ENCODE peak calls at places on chromosome 16, in nine cellular contexts. N is RWPE1; S is ovary; W is M059J; E is uterus; X is germinal center; G is choroid plexus epithelial cell; H is hypothalamus; R is stimulated activated naive CD8-positive, alpha-beta T cell treated with anti-CD3 and anti-CD28 coated beads, Interleukin-15, Interleukin-2, amounts not matched to agents 100 U/mL and 50 U/mL, for 24 hours. P is an unnamed sample.

GRCh38 chr16:56964243-56965148 is 2.7 kb downstream of the CETP start:
- DNase-seq in R (peak; percentile 99), E (peak; percentile 66), W (peak; percentile 89), G (peak; percentile 91), N (no peak), H (peak; percentile 57), X (peak; percentile 89), S (peak; percentile 65), P (peak; percentile 94)

GRCh38 chr16:87322833-87323726 is 5.9 kb upstream of the C16orf95 start:
- DNase-seq in H (no peak), S (no peak), E (peak; percentile 10), G (no peak), N (no peak), W (no peak), R (no peak), X (no peak), P (no peak)

GRCh38 chr16:84913315-84913714 is 93.5 kb downstream of the CRISPLD2 start:
- DNase-seq in E (peak; percentile 69), R (no peak), X (no peak), W (no peak), S (no peak), H (peak; percentile 28), N (no peak), G (no peak), P (peak; percentile 70)

GRCh38 chr16:75559564-75560372 is 3.7 kb upstream of the TMEM231 start:
- DNase-seq in R (no peak), H (no peak), N (no peak), G (peak; percentile 82), S (no peak), E (no peak), W (peak; percentile 55), X (no peak), P (no peak)

GRCh38 chr16:88715312-88716190 is 9.2 kb downstream of the CTU2 start:
- DNase-seq in W (no peak), X (no peak), G (no peak), S (no peak), R (no peak), N (no peak), E (no peak), H (no peak), P (no peak)

GRCh38 chr16:80034469-80034826 is 433.9 kb upstream of the MAF start:
- DNase-seq in E (no peak), N (no peak), S (no peak), X (no peak), G (no peak), R (no peak), W (no peak), H (no peak), P (no peak)

GRCh38 chr16:582614-583331 is 7.1 kb upstream of the RAB40C start:
- DNase-seq in S (no peak), R (no peak), X (no peak), H (no peak), W (peak; percentile 36), G (no peak), N (no peak), E (no peak), P (peak; percentile 52)

GRCh38 chr16:47058295-47059086 is 85.0 kb upstream of the DNAJA2 start:
- DNase-seq in G (peak; percentile 14), R (no peak), W (no peak), N (no peak), X (no peak), E (no peak), H (no peak), S (no peak), P (no peak)

GRCh38 chr16:85188822-85189672 is 76.8 kb upstream of the CIBAR2 start:
- DNase-seq in E (no peak), N (no peak), H (no peak), W (no peak), S (no peak), G (no peak), R (no peak), X (no peak), P (no peak)

GRCh38 chr16:19625039-19625438 is 69.5 kb downstream of the VPS35L start:
- DNase-seq in H (no peak), N (no peak), W (no peak), S (no peak), X (no peak), G (no peak), E (no peak), R (no peak), P (no peak)

GRCh38 chr16:2852731-2853507 is 5.1 kb downstream of the PRSS22 start:
- DNase-seq in R (no peak), N (no peak), X (no peak), H (no peak), E (no peak), W (no peak), S (no peak), G (no peak), P (no peak)

GRCh38 chr16:50273888-50274770 is 7.8 kb downstream of the ADCY7 start:
- DNase-seq in R (peak; percentile 62), W (no peak), S (peak; percentile 21), N (no peak), G (no peak), X (peak; percentile 87), H (no peak), E (no peak), P (peak; percentile 34)

GRCh38 chr16:67882374-67883145 is 2.1 kb upstream of the NRN1L start:
- DNase-seq in G (no peak), S (no peak), N (no peak), W (no peak), H (peak; percentile 80), R (no peak), E (no peak), X (no peak), P (peak; percentile 80)

GRCh38 chr16:11135167-11135973 is 120.6 kb downstream of the SOCS1 start:
- DNase-seq in N (peak; percentile 53), W (peak; percentile 86), H (peak; percentile 19), R (no peak), G (no peak), S (no peak), X (no peak), E (no peak), P (no peak)

GRCh38 chr16:4293822-4294457 is 21.1 kb upstream of the TFAP4 start:
- DNase-seq in R (no peak), E (peak; percentile 62), W (peak; percentile 72), G (peak; percentile 87), N (no peak), H (peak; percentile 53), S (peak; percentile 67), X (no peak), P (peak; percentile 70)

GRCh38 chr16:75745823-75746222 is 19.5 kb upstream of the CPHXL start:
- DNase-seq in N (no peak), X (no peak), G (no peak), S (no peak), R (no peak), E (no peak), W (no peak), H (no peak), P (no peak)